ENCODE peak calls at places on chromosome 3, in seven cellular contexts. U, N, W, D, O, Z and P are unnamed samples.
A peak's percentile ranks its signal among the peaks of the same experiment; 100 is the strongest.

GRCh38 chr3:190853464-190853863 is 9.0 kb downstream of the GMNC start:
- DNase-seq in U (no peak), N (no peak), W (no peak), D (no peak), O (no peak), Z (no peak), P (no peak)

GRCh38 chr3:53938645-53939044 is 47.0 kb upstream of the SELENOK start:
- DNase-seq in U (no peak), N (peak; percentile 56), W (no peak), D (no peak), O (no peak), Z (peak; percentile 42), P (no peak)

GRCh38 chr3:77620009-77620408 is 580.1 kb downstream of the ROBO2 start:
- DNase-seq in U (no peak), N (no peak), W (no peak), D (no peak), O (no peak), Z (no peak), P (no peak)

GRCh38 chr3:175212896-175213295 is 353.8 kb downstream of the NAALADL2 start:
- DNase-seq in U (no peak), N (no peak), W (no peak), D (no peak), O (no peak), Z (no peak), P (no peak)

GRCh38 chr3:107142786-107143185 is 234.5 kb upstream of the CCDC54 start:
- DNase-seq in U (no peak), N (no peak), W (no peak), D (no peak), O (no peak), Z (no peak), P (no peak)

GRCh38 chr3:138227650-138228049 is 40.5 kb downstream of the ARMC8 start:
- DNase-seq in U (no peak), N (no peak), W (no peak), D (no peak), O (no peak), Z (no peak), P (no peak)

GRCh38 chr3:140334530-140334929 is 343.3 kb upstream of the TRIM42 start:
- DNase-seq in U (no peak), N (no peak), W (no peak), D (no peak), O (no peak), Z (no peak), P (no peak)

GRCh38 chr3:20012164-20012563 is at the start of gene PP2D1:
- DNase-seq in U (no peak), N (no peak), W (no peak), D (no peak), O (no peak), Z (no peak), P (no peak)

GRCh38 chr3:66738625-66739330 is 238.0 kb upstream of the LRIG1 start:
- DNase-seq in U (peak; percentile 26), N (no peak), W (no peak), D (no peak), O (no peak), Z (no peak), P (no peak)

GRCh38 chr3:59446775-59447465 is 397.1 kb upstream of the CFAP20DC start:
- DNase-seq in U (no peak), N (no peak), W (no peak), D (no peak), O (no peak), Z (no peak), P (no peak)

GRCh38 chr3:82031576-82031975 is 270.1 kb upstream of the GBE1 start:
- DNase-seq in U (no peak), N (no peak), W (no peak), D (no peak), O (no peak), Z (no peak), P (no peak)

GRCh38 chr3:72657666-72658065 is 190.6 kb downstream of the SHQ1 start:
- DNase-seq in U (no peak), N (no peak), W (no peak), D (no peak), O (no peak), Z (no peak), P (no peak)

GRCh38 chr3:127547761-127548605 is 42.5 kb downstream of the TPRA1 start:
- DNase-seq in U (peak; percentile 96), N (peak; percentile 71), W (peak; percentile 57), D (peak; percentile 65), O (peak; percentile 51), Z (peak; percentile 68), P (peak; percentile 71)

GRCh38 chr3:48472673-48472922 is 26.1 kb downstream of the ATRIP start:
- DNase-seq in U (peak; percentile 26), N (no peak), W (no peak), D (no peak), O (no peak), Z (no peak), P (no peak)

GRCh38 chr3:181906338-181906737 is 194.6 kb downstream of the SOX2 start:
- DNase-seq in U (no peak), N (no peak), W (no peak), D (no peak), O (no peak), Z (no peak), P (no peak)

GRCh38 chr3:67593761-67594234 is 60.6 kb downstream of the SUCLG2 start:
- DNase-seq in U (no peak), N (no peak), W (no peak), D (no peak), O (no peak), Z (no peak), P (no peak)

DNA sequence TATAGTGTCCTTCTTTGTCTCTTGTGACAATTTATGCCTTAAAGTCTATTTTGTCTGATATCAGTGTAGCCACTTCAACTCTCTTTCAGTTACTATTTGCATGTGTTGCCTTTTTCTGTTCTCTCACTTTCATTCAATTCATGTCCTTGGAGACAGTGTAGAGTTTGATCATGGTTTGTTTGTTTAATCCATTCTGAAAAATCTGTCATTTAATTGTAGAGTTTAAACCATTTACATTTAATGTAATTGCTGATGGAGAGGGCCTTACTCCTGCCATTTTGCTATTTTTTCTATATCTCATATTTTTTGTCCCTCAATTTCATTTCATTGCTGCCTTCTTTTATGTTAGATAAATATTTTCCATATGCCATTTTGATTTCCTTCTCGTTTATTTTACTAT is 42.3 kb downstream of the LSM3 start:
- DNase-seq in U (no peak), N (no peak), W (no peak), D (no peak), O (no peak), Z (no peak), P (no peak)
- H3K4me3 ChIP-seq in U (no peak overlapping the region), N (no peak overlapping the region), W (no peak overlapping the region), D (no peak overlapping the region), O (no peak overlapping the region), Z (no peak overlapping the region), P (no peak overlapping the region)

GRCh38 chr3:123369085-123369484 is 79.8 kb downstream of the ADCY5 start:
- DNase-seq in U (no peak), N (no peak), W (no peak), D (no peak), O (no peak), Z (no peak), P (no peak)

GRCh38 chr3:123367467-123368154 is 81.3 kb downstream of the ADCY5 start:
- DNase-seq in U (no peak), N (no peak), W (no peak), D (no peak), O (no peak), Z (no peak), P (no peak)

GRCh38 chr3:123361019-123361418 is 87.9 kb downstream of the ADCY5 start:
- DNase-seq in U (no peak), N (no peak), W (no peak), D (no peak), O (no peak), Z (no peak), P (no peak)

GRCh38 chr3:123370819-123371218 is 78.1 kb downstream of the ADCY5 start:
- DNase-seq in U (no peak), N (no peak), W (no peak), D (no peak), O (no peak), Z (no peak), P (no peak)

GRCh38 chr3:123365450-123366143 is 83.3 kb downstream of the ADCY5 start:
- DNase-seq in U (no peak), N (peak; percentile 22), W (no peak), D (no peak), O (no peak), Z (no peak), P (no peak)
- TF ChIP-seq CTCF in U (no peak), N (peak; percentile 43), W (no peak), D (no peak), O (no peak), Z (peak; percentile 45), P (peak; percentile 37)

DNA sequence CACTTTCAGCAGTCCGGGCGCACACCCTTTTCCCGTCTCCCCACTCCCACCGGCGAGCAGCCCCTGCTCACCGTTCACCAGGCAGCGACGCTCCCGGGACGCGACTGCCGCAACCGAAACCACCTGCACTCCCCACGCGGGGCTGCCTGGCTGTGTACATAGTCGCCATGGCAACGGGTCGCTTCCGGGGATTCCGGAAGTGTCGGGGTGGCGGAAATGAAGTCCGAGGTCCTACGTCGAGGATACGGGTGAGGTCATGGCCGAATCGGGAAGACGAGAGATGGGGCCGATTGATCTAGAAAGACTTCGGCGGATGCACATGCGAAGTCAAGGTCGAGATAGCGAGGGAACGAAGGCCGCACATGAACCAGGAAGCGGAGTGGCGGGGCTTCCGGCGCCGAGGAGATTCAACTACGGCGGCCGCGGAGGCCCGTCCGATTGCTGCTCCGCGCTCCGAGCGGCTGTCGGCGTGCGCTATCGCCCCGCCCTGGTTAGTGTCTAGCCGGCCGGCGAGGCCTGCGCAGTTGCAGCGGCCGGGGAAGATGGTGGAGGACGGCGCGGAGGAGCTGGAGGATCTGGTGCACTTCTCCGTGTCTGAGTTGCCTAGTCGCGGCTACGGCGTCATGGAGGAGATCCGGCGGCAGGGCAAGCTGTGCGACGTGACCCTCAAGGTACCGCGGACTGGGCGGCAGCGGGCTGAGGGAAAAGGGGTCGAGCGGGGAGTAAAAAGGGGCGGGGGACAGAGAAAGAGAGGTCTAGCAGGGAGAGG is at the start of the genes KIF9 and KLHL18:
- DNase-seq in U (peak; percentile 97), N (peak; percentile 93), W (peak; percentile 84), D (peak; percentile 93), O (peak; percentile 92), Z (peak; percentile 95), P (peak; percentile 95)
- TF ChIP-seq POLR2A in U (no peak), N (peak; percentile 63), W (peak; percentile 40), D (peak; percentile 46), O (no peak), Z (peak; percentile 62), P (peak; percentile 62)

GRCh38 chr3:184259396-184259877 is 1.9 kb downstream of the CAMK2N2 start:
- DNase-seq in U (no peak), N (no peak), W (no peak), D (no peak), O (no peak), Z (no peak), P (no peak)

GRCh38 chr3:184261270-184262165 is at the start of gene CAMK2N2:
- DNase-seq in U (peak; percentile 92), N (peak; percentile 69), W (no peak), D (no peak), O (no peak), Z (peak; percentile 97), P (peak; percentile 90)

GRCh38 chr3:184260571-184261269 is 633 bp downstream of the CAMK2N2 start:
- DNase-seq in U (peak; percentile 88), N (peak; percentile 23), W (no peak), D (no peak), O (no peak), Z (peak; percentile 51), P (peak; percentile 45)

GRCh38 chr3:184258926-184259325 is 2.4 kb downstream of the CAMK2N2 start:
- DNase-seq in U (no peak), N (no peak), W (no peak), D (no peak), O (no peak), Z (no peak), P (no peak)

GRCh38 chr3:184259878-184260570 is 1.3 kb downstream of the CAMK2N2 start:
- DNase-seq in U (peak; percentile 91), N (peak; percentile 59), W (no peak), D (no peak), O (no peak), Z (peak; percentile 63), P (no peak)
- H3K4me3 ChIP-seq in U (peak overlapping the region; percentile 22), N (no peak overlapping the region), W (no peak overlapping the region), D (no peak overlapping the region), O (peak overlapping the region; percentile 75), Z (peak overlapping the region; percentile 34), P (no peak overlapping the region)